ENCODE peak calls at places on chromosome 19, in ten cellular contexts. One of them, this sample, is unnamed.

GRCh38 chr19:46515879-46516350 is 20.2 kb upstream of the PNMA8B start:
- DNase-seq in esophagus squamous epithelium: no peak
- DNase-seq in GM04503: no peak
- DNase-seq in effector memory CD4-positive, alpha-beta T cell: no peak
- DNase-seq in EH: peak; percentile 51
- DNase-seq in right cardiac atrium: no peak
- DNase-seq in iris pigment epithelial cell: peak; percentile 47
- DNase-seq in activated naive CD8-positive, alpha-beta T cell treated with anti-CD3 and anti-CD28 coated beads, Interleukin-2, amount 50 U/mL, for 24 hours: no peak
- DNase-seq in activated CD4-positive, alpha-beta T cell treated with anti-CD3 and anti-CD28 coated beads for 48 hours: peak; percentile 39
- DNase-seq in erythroblast: peak; percentile 28
- DNase-seq in this sample: peak; percentile 56

GRCh38 chr19:36215276-36216171 is 618 bp downstream of the ZNF146 start:
- DNase-seq in right cardiac atrium: no peak
- DNase-seq in GM04503: no peak
- DNase-seq in activated CD4-positive, alpha-beta T cell treated with anti-CD3 and anti-CD28 coated beads for 48 hours: peak; percentile 64
- DNase-seq in activated naive CD8-positive, alpha-beta T cell treated with anti-CD3 and anti-CD28 coated beads, Interleukin-2, amount 50 U/mL, for 24 hours: peak; percentile 35
- DNase-seq in effector memory CD4-positive, alpha-beta T cell: no peak
- DNase-seq in iris pigment epithelial cell: peak; percentile 70
- DNase-seq in esophagus squamous epithelium: no peak
- DNase-seq in EH: peak; percentile 37
- DNase-seq in erythroblast: peak; percentile 61
- DNase-seq in this sample: peak; percentile 25

GRCh38 chr19:6100284-6100915 is 9.9 kb downstream of the RFX2 start:
- DNase-seq in esophagus squamous epithelium: no peak
- DNase-seq in iris pigment epithelial cell: no peak
- DNase-seq in activated naive CD8-positive, alpha-beta T cell treated with anti-CD3 and anti-CD28 coated beads, Interleukin-2, amount 50 U/mL, for 24 hours: peak; percentile 52
- DNase-seq in activated CD4-positive, alpha-beta T cell treated with anti-CD3 and anti-CD28 coated beads for 48 hours: peak; percentile 57
- DNase-seq in GM04503: no peak
- DNase-seq in effector memory CD4-positive, alpha-beta T cell: peak; percentile 20
- DNase-seq in right cardiac atrium: no peak
- DNase-seq in EH: no peak
- DNase-seq in erythroblast: peak; percentile 76
- DNase-seq in this sample: peak; percentile 61

GRCh38 chr19:42198676-42199439 is 18.6 kb downstream of the DEDD2 start:
- DNase-seq in erythroblast: no peak
- DNase-seq in activated CD4-positive, alpha-beta T cell treated with anti-CD3 and anti-CD28 coated beads for 48 hours: peak; percentile 56
- DNase-seq in activated naive CD8-positive, alpha-beta T cell treated with anti-CD3 and anti-CD28 coated beads, Interleukin-2, amount 50 U/mL, for 24 hours: peak; percentile 68
- DNase-seq in EH: no peak
- DNase-seq in effector memory CD4-positive, alpha-beta T cell: peak; percentile 73
- DNase-seq in iris pigment epithelial cell: no peak
- DNase-seq in GM04503: no peak
- DNase-seq in esophagus squamous epithelium: no peak
- DNase-seq in right cardiac atrium: no peak
- DNase-seq in this sample: peak; percentile 95

GRCh38 chr19:58227964-58228583 is 640 bp upstream of the ZNF544 start:
- DNase-seq in esophagus squamous epithelium: no peak
- DNase-seq in EH: no peak
- DNase-seq in effector memory CD4-positive, alpha-beta T cell: no peak
- DNase-seq in right cardiac atrium: no peak
- DNase-seq in erythroblast: peak; percentile 40
- DNase-seq in activated CD4-positive, alpha-beta T cell treated with anti-CD3 and anti-CD28 coated beads for 48 hours: no peak
- DNase-seq in GM04503: peak; percentile 0
- DNase-seq in activated naive CD8-positive, alpha-beta T cell treated with anti-CD3 and anti-CD28 coated beads, Interleukin-2, amount 50 U/mL, for 24 hours: peak; percentile 5
- DNase-seq in iris pigment epithelial cell: peak; percentile 43
- DNase-seq in this sample: no peak

GRCh38 chr19:46975011-46975917 is 44.4 kb upstream of the NPAS1 start:
- DNase-seq in EH: peak; percentile 75
- DNase-seq in erythroblast: no peak
- DNase-seq in activated CD4-positive, alpha-beta T cell treated with anti-CD3 and anti-CD28 coated beads for 48 hours: no peak
- DNase-seq in esophagus squamous epithelium: no peak
- DNase-seq in iris pigment epithelial cell: peak; percentile 23
- DNase-seq in effector memory CD4-positive, alpha-beta T cell: no peak
- DNase-seq in activated naive CD8-positive, alpha-beta T cell treated with anti-CD3 and anti-CD28 coated beads, Interleukin-2, amount 50 U/mL, for 24 hours: no peak
- DNase-seq in GM04503: peak; percentile 31
- DNase-seq in right cardiac atrium: no peak
- DNase-seq in this sample: no peak

GRCh38 chr19:48403606-48404005 is 10.1 kb downstream of the GRIN2D start:
- DNase-seq in activated naive CD8-positive, alpha-beta T cell treated with anti-CD3 and anti-CD28 coated beads, Interleukin-2, amount 50 U/mL, for 24 hours: no peak
- DNase-seq in effector memory CD4-positive, alpha-beta T cell: no peak
- DNase-seq in erythroblast: no peak
- DNase-seq in EH: peak; percentile 83
- DNase-seq in activated CD4-positive, alpha-beta T cell treated with anti-CD3 and anti-CD28 coated beads for 48 hours: peak; percentile 57
- DNase-seq in GM04503: no peak
- DNase-seq in esophagus squamous epithelium: no peak
- DNase-seq in right cardiac atrium: no peak
- DNase-seq in iris pigment epithelial cell: peak; percentile 79
- DNase-seq in this sample: peak; percentile 83

GRCh38 chr19:36417752-36418286 is 625 bp downstream of the ZFP82 start:
- DNase-seq in activated naive CD8-positive, alpha-beta T cell treated with anti-CD3 and anti-CD28 coated beads, Interleukin-2, amount 50 U/mL, for 24 hours: no peak
- DNase-seq in iris pigment epithelial cell: no peak
- DNase-seq in esophagus squamous epithelium: no peak
- DNase-seq in EH: no peak
- DNase-seq in right cardiac atrium: no peak
- DNase-seq in effector memory CD4-positive, alpha-beta T cell: no peak
- DNase-seq in activated CD4-positive, alpha-beta T cell treated with anti-CD3 and anti-CD28 coated beads for 48 hours: no peak
- DNase-seq in GM04503: no peak
- DNase-seq in erythroblast: no peak
- DNase-seq in this sample: no peak

GRCh38 chr19:18020212-18021067 is 12.5 kb downstream of the ARRDC2 start:
- DNase-seq in right cardiac atrium: peak; percentile 94
- DNase-seq in activated CD4-positive, alpha-beta T cell treated with anti-CD3 and anti-CD28 coated beads for 48 hours: no peak
- DNase-seq in GM04503: no peak
- DNase-seq in activated naive CD8-positive, alpha-beta T cell treated with anti-CD3 and anti-CD28 coated beads, Interleukin-2, amount 50 U/mL, for 24 hours: no peak
- DNase-seq in EH: peak; percentile 73
- DNase-seq in effector memory CD4-positive, alpha-beta T cell: no peak
- DNase-seq in erythroblast: no peak
- DNase-seq in esophagus squamous epithelium: no peak
- DNase-seq in iris pigment epithelial cell: peak; percentile 60
- DNase-seq in this sample: no peak

GRCh38 chr19:17706750-17707181 is 12.5 kb upstream of the MAP1S start:
- DNase-seq in activated naive CD8-positive, alpha-beta T cell treated with anti-CD3 and anti-CD28 coated beads, Interleukin-2, amount 50 U/mL, for 24 hours: no peak
- DNase-seq in activated CD4-positive, alpha-beta T cell treated with anti-CD3 and anti-CD28 coated beads for 48 hours: peak; percentile 30
- DNase-seq in erythroblast: no peak
- DNase-seq in iris pigment epithelial cell: peak; percentile 65
- DNase-seq in EH: peak; percentile 71
- DNase-seq in right cardiac atrium: peak; percentile 51
- DNase-seq in esophagus squamous epithelium: no peak
- DNase-seq in GM04503: no peak
- DNase-seq in effector memory CD4-positive, alpha-beta T cell: no peak
- DNase-seq in this sample: no peak

GRCh38 chr19:10230155-10230903 is 802 bp downstream of the S1PR2 start:
- DNase-seq in EH: peak; percentile 47
- DNase-seq in activated CD4-positive, alpha-beta T cell treated with anti-CD3 and anti-CD28 coated beads for 48 hours: peak; percentile 63
- DNase-seq in activated naive CD8-positive, alpha-beta T cell treated with anti-CD3 and anti-CD28 coated beads, Interleukin-2, amount 50 U/mL, for 24 hours: peak; percentile 64
- DNase-seq in esophagus squamous epithelium: no peak
- DNase-seq in effector memory CD4-positive, alpha-beta T cell: peak; percentile 72
- DNase-seq in right cardiac atrium: peak; percentile 79
- DNase-seq in erythroblast: no peak
- DNase-seq in iris pigment epithelial cell: peak; percentile 42
- DNase-seq in GM04503: no peak
- DNase-seq in this sample: peak; percentile 62

GRCh38 chr19:8161135-8161646 is 11.8 kb upstream of the FBN3 start:
- DNase-seq in erythroblast: peak; percentile 11
- DNase-seq in activated CD4-positive, alpha-beta T cell treated with anti-CD3 and anti-CD28 coated beads for 48 hours: peak; percentile 63
- DNase-seq in esophagus squamous epithelium: no peak
- DNase-seq in activated naive CD8-positive, alpha-beta T cell treated with anti-CD3 and anti-CD28 coated beads, Interleukin-2, amount 50 U/mL, for 24 hours: no peak
- DNase-seq in EH: peak; percentile 42
- DNase-seq in effector memory CD4-positive, alpha-beta T cell: no peak
- DNase-seq in GM04503: no peak
- DNase-seq in iris pigment epithelial cell: peak; percentile 25
- DNase-seq in right cardiac atrium: no peak
- DNase-seq in this sample: no peak

GRCh38 chr19:18878058-18878797 is 17.7 kb downstream of the CERS1 start:
- DNase-seq in activated CD4-positive, alpha-beta T cell treated with anti-CD3 and anti-CD28 coated beads for 48 hours: no peak
- DNase-seq in iris pigment epithelial cell: no peak
- DNase-seq in GM04503: no peak
- DNase-seq in esophagus squamous epithelium: no peak
- DNase-seq in activated naive CD8-positive, alpha-beta T cell treated with anti-CD3 and anti-CD28 coated beads, Interleukin-2, amount 50 U/mL, for 24 hours: no peak
- DNase-seq in effector memory CD4-positive, alpha-beta T cell: no peak
- DNase-seq in erythroblast: no peak
- DNase-seq in EH: no peak
- DNase-seq in right cardiac atrium: no peak
- DNase-seq in this sample: no peak

GRCh38 chr19:16185925-16186234 is 670 bp downstream of the FAM32A start:
- DNase-seq in esophagus squamous epithelium: no peak
- DNase-seq in iris pigment epithelial cell: no peak
- DNase-seq in activated CD4-positive, alpha-beta T cell treated with anti-CD3 and anti-CD28 coated beads for 48 hours: no peak
- DNase-seq in EH: no peak
- DNase-seq in activated naive CD8-positive, alpha-beta T cell treated with anti-CD3 and anti-CD28 coated beads, Interleukin-2, amount 50 U/mL, for 24 hours: no peak
- DNase-seq in GM04503: no peak
- DNase-seq in right cardiac atrium: no peak
- DNase-seq in effector memory CD4-positive, alpha-beta T cell: no peak
- DNase-seq in erythroblast: peak; percentile 67
- DNase-seq in this sample: no peak

GRCh38 chr19:18160792-18161690 is 8.1 kb downstream of the PIK3R2 start:
- DNase-seq in activated naive CD8-positive, alpha-beta T cell treated with anti-CD3 and anti-CD28 coated beads, Interleukin-2, amount 50 U/mL, for 24 hours: peak; percentile 86
- DNase-seq in GM04503: no peak
- DNase-seq in effector memory CD4-positive, alpha-beta T cell: peak; percentile 76
- DNase-seq in erythroblast: peak; percentile 87
- DNase-seq in right cardiac atrium: peak; percentile 74
- DNase-seq in esophagus squamous epithelium: no peak
- DNase-seq in EH: peak; percentile 66
- DNase-seq in iris pigment epithelial cell: peak; percentile 35
- DNase-seq in activated CD4-positive, alpha-beta T cell treated with anti-CD3 and anti-CD28 coated beads for 48 hours: peak; percentile 83
- DNase-seq in this sample: peak; percentile 79

GRCh38 chr19:35644987-35645679 is 3.0 kb upstream of the COX6B1 start:
- DNase-seq in GM04503: no peak
- DNase-seq in EH: peak; percentile 72
- DNase-seq in effector memory CD4-positive, alpha-beta T cell: peak; percentile 65
- DNase-seq in erythroblast: peak; percentile 69
- DNase-seq in activated CD4-positive, alpha-beta T cell treated with anti-CD3 and anti-CD28 coated beads for 48 hours: peak; percentile 93
- DNase-seq in esophagus squamous epithelium: no peak
- DNase-seq in right cardiac atrium: peak; percentile 93
- DNase-seq in iris pigment epithelial cell: peak; percentile 43
- DNase-seq in activated naive CD8-positive, alpha-beta T cell treated with anti-CD3 and anti-CD28 coated beads, Interleukin-2, amount 50 U/mL, for 24 hours: peak; percentile 93
- DNase-seq in this sample: peak; percentile 83

GRCh38 chr19:43774103-43774939 is 6.5 kb downstream of the KCNN4 start:
- DNase-seq in erythroblast: peak; percentile 98
- DNase-seq in EH: peak; percentile 69
- DNase-seq in GM04503: no peak
- DNase-seq in activated naive CD8-positive, alpha-beta T cell treated with anti-CD3 and anti-CD28 coated beads, Interleukin-2, amount 50 U/mL, for 24 hours: no peak
- DNase-seq in activated CD4-positive, alpha-beta T cell treated with anti-CD3 and anti-CD28 coated beads for 48 hours: no peak
- DNase-seq in effector memory CD4-positive, alpha-beta T cell: no peak
- DNase-seq in iris pigment epithelial cell: peak; percentile 84
- DNase-seq in right cardiac atrium: peak; percentile 79
- DNase-seq in esophagus squamous epithelium: no peak
- DNase-seq in this sample: no peak

GRCh38 chr19:49064768-49065611 is at the start of gene NTF4:
- DNase-seq in iris pigment epithelial cell: no peak
- DNase-seq in right cardiac atrium: peak; percentile 28
- DNase-seq in effector memory CD4-positive, alpha-beta T cell: no peak
- DNase-seq in EH: peak; percentile 32
- DNase-seq in esophagus squamous epithelium: no peak
- DNase-seq in activated CD4-positive, alpha-beta T cell treated with anti-CD3 and anti-CD28 coated beads for 48 hours: no peak
- DNase-seq in erythroblast: no peak
- DNase-seq in GM04503: no peak
- DNase-seq in activated naive CD8-positive, alpha-beta T cell treated with anti-CD3 and anti-CD28 coated beads, Interleukin-2, amount 50 U/mL, for 24 hours: no peak
- DNase-seq in this sample: no peak

GRCh38 chr19:35099897-35100275 is 15.7 kb upstream of the FXYD3 start:
- DNase-seq in effector memory CD4-positive, alpha-beta T cell: no peak
- DNase-seq in esophagus squamous epithelium: no peak
- DNase-seq in erythroblast: no peak
- DNase-seq in right cardiac atrium: no peak
- DNase-seq in EH: no peak
- DNase-seq in iris pigment epithelial cell: no peak
- DNase-seq in activated naive CD8-positive, alpha-beta T cell treated with anti-CD3 and anti-CD28 coated beads, Interleukin-2, amount 50 U/mL, for 24 hours: no peak
- DNase-seq in activated CD4-positive, alpha-beta T cell treated with anti-CD3 and anti-CD28 coated beads for 48 hours: no peak
- DNase-seq in GM04503: no peak
- DNase-seq in this sample: no peak

GRCh38 chr19:34838753-34839431 is 65.9 kb upstream of the ZNF599 start:
- DNase-seq in iris pigment epithelial cell: peak; percentile 20
- DNase-seq in effector memory CD4-positive, alpha-beta T cell: no peak
- DNase-seq in right cardiac atrium: peak; percentile 22
- DNase-seq in EH: peak; percentile 4
- DNase-seq in esophagus squamous epithelium: no peak
- DNase-seq in activated naive CD8-positive, alpha-beta T cell treated with anti-CD3 and anti-CD28 coated beads, Interleukin-2, amount 50 U/mL, for 24 hours: peak; percentile 20
- DNase-seq in GM04503: no peak
- DNase-seq in activated CD4-positive, alpha-beta T cell treated with anti-CD3 and anti-CD28 coated beads for 48 hours: peak; percentile 62
- DNase-seq in erythroblast: peak; percentile 12
- DNase-seq in this sample: no peak

GRCh38 chr19:3210347-3211017 is 14.0 kb upstream of the CELF5 start:
- DNase-seq in GM04503: no peak
- DNase-seq in effector memory CD4-positive, alpha-beta T cell: peak; percentile 51
- DNase-seq in erythroblast: peak; percentile 46
- DNase-seq in right cardiac atrium: no peak
- DNase-seq in activated CD4-positive, alpha-beta T cell treated with anti-CD3 and anti-CD28 coated beads for 48 hours: peak; percentile 83
- DNase-seq in iris pigment epithelial cell: peak; percentile 21
- DNase-seq in esophagus squamous epithelium: no peak
- DNase-seq in EH: peak; percentile 43
- DNase-seq in activated naive CD8-positive, alpha-beta T cell treated with anti-CD3 and anti-CD28 coated beads, Interleukin-2, amount 50 U/mL, for 24 hours: peak; percentile 84
- DNase-seq in this sample: peak; percentile 75

GRCh38 chr19:45587873-45588272 is 3.3 kb upstream of the OPA3 start:
- DNase-seq in effector memory CD4-positive, alpha-beta T cell: no peak
- DNase-seq in GM04503: no peak
- DNase-seq in erythroblast: no peak
- DNase-seq in activated naive CD8-positive, alpha-beta T cell treated with anti-CD3 and anti-CD28 coated beads, Interleukin-2, amount 50 U/mL, for 24 hours: no peak
- DNase-seq in EH: no peak
- DNase-seq in iris pigment epithelial cell: no peak
- DNase-seq in right cardiac atrium: no peak
- DNase-seq in activated CD4-positive, alpha-beta T cell treated with anti-CD3 and anti-CD28 coated beads for 48 hours: no peak
- DNase-seq in esophagus squamous epithelium: no peak
- DNase-seq in this sample: no peak

GRCh38 chr19:35449347-35450043 is 1.4 kb downstream of the FFAR2 start:
- DNase-seq in GM04503: no peak
- DNase-seq in esophagus squamous epithelium: no peak
- DNase-seq in effector memory CD4-positive, alpha-beta T cell: no peak
- DNase-seq in activated CD4-positive, alpha-beta T cell treated with anti-CD3 and anti-CD28 coated beads for 48 hours: no peak
- DNase-seq in erythroblast: no peak
- DNase-seq in iris pigment epithelial cell: no peak
- DNase-seq in right cardiac atrium: no peak
- DNase-seq in EH: no peak
- DNase-seq in activated naive CD8-positive, alpha-beta T cell treated with anti-CD3 and anti-CD28 coated beads, Interleukin-2, amount 50 U/mL, for 24 hours: no peak
- DNase-seq in this sample: no peak

GRCh38 chr19:30693179-30693578 is 321.0 kb downstream of the ZNF536 start:
- DNase-seq in activated CD4-positive, alpha-beta T cell treated with anti-CD3 and anti-CD28 coated beads for 48 hours: no peak
- DNase-seq in EH: no peak
- DNase-seq in iris pigment epithelial cell: no peak
- DNase-seq in right cardiac atrium: no peak
- DNase-seq in esophagus squamous epithelium: no peak
- DNase-seq in effector memory CD4-positive, alpha-beta T cell: no peak
- DNase-seq in GM04503: no peak
- DNase-seq in activated naive CD8-positive, alpha-beta T cell treated with anti-CD3 and anti-CD28 coated beads, Interleukin-2, amount 50 U/mL, for 24 hours: no peak
- DNase-seq in erythroblast: no peak
- DNase-seq in this sample: no peak

GRCh38 chr19:50649433-50650391 is at the start of gene C19orf81:
- DNase-seq in erythroblast: no peak
- DNase-seq in GM04503: no peak
- DNase-seq in activated naive CD8-positive, alpha-beta T cell treated with anti-CD3 and anti-CD28 coated beads, Interleukin-2, amount 50 U/mL, for 24 hours: no peak
- DNase-seq in effector memory CD4-positive, alpha-beta T cell: no peak
- DNase-seq in EH: peak; percentile 49
- DNase-seq in esophagus squamous epithelium: no peak
- DNase-seq in right cardiac atrium: no peak
- DNase-seq in iris pigment epithelial cell: peak; percentile 18
- DNase-seq in activated CD4-positive, alpha-beta T cell treated with anti-CD3 and anti-CD28 coated beads for 48 hours: no peak
- DNase-seq in this sample: no peak

GRCh38 chr19:47005873-47006272 is 13.8 kb upstream of the NPAS1 start:
- DNase-seq in EH: no peak
- DNase-seq in iris pigment epithelial cell: no peak
- DNase-seq in effector memory CD4-positive, alpha-beta T cell: no peak
- DNase-seq in esophagus squamous epithelium: no peak
- DNase-seq in right cardiac atrium: no peak
- DNase-seq in activated naive CD8-positive, alpha-beta T cell treated with anti-CD3 and anti-CD28 coated beads, Interleukin-2, amount 50 U/mL, for 24 hours: no peak
- DNase-seq in activated CD4-positive, alpha-beta T cell treated with anti-CD3 and anti-CD28 coated beads for 48 hours: peak; percentile 38
- DNase-seq in erythroblast: peak; percentile 32
- DNase-seq in GM04503: no peak
- DNase-seq in this sample: no peak

GRCh38 chr19:12834976-12835757 is 788 bp upstream of the RTBDN start:
- DNase-seq in iris pigment epithelial cell: no peak
- DNase-seq in erythroblast: peak; percentile 74
- DNase-seq in esophagus squamous epithelium: no peak
- DNase-seq in activated naive CD8-positive, alpha-beta T cell treated with anti-CD3 and anti-CD28 coated beads, Interleukin-2, amount 50 U/mL, for 24 hours: peak; percentile 39
- DNase-seq in right cardiac atrium: peak; percentile 31
- DNase-seq in effector memory CD4-positive, alpha-beta T cell: no peak
- DNase-seq in GM04503: no peak
- DNase-seq in activated CD4-positive, alpha-beta T cell treated with anti-CD3 and anti-CD28 coated beads for 48 hours: peak; percentile 64
- DNase-seq in EH: no peak
- DNase-seq in this sample: peak; percentile 49

GRCh38 chr19:10288662-10289166 is 1.0 kb upstream of the ICAM5 start:
- DNase-seq in effector memory CD4-positive, alpha-beta T cell: no peak
- DNase-seq in right cardiac atrium: no peak
- DNase-seq in EH: peak; percentile 79
- DNase-seq in iris pigment epithelial cell: peak; percentile 83
- DNase-seq in erythroblast: peak; percentile 93
- DNase-seq in GM04503: no peak
- DNase-seq in activated CD4-positive, alpha-beta T cell treated with anti-CD3 and anti-CD28 coated beads for 48 hours: peak; percentile 72
- DNase-seq in activated naive CD8-positive, alpha-beta T cell treated with anti-CD3 and anti-CD28 coated beads, Interleukin-2, amount 50 U/mL, for 24 hours: peak; percentile 63
- DNase-seq in esophagus squamous epithelium: no peak
- DNase-seq in this sample: peak; percentile 41

This sample was measured in activated CD8-positive, alpha-beta T cell treated with anti-CD3 and anti-CD28 coated beads, Interleukin-2, amount 10 ng/mL, durations not matched to agents 7 days and 5 days.